ENCODE peak calls at places on chromosomes 7 and 10, in seven cellular contexts. V, P, K, E, Q, N and H are unnamed samples.

GRCh38 chr7:3992841-3993240 is 689.3 kb upstream of the FOXK1 start:
- DNase-seq in E (no peak), V (no peak), Q (no peak), P (no peak), N (no peak), K (no peak), H (no peak)

GRCh38 chr7:151699920-151700319 is 177.0 kb downstream of the PRKAG2 start:
- DNase-seq in Q (no peak), N (no peak), K (no peak), P (peak; percentile 7), E (no peak), V (no peak), H (no peak)

GRCh38 chr7:36506820-36507219 is 117.2 kb downstream of the ANLN start:
- DNase-seq in K (no peak), Q (no peak), V (no peak), N (no peak), P (no peak), E (no peak), H (no peak)

GRCh38 chr10:95304463-95304862 is 13.7 kb upstream of the PDLIM1 start:
- DNase-seq in P (no peak), E (no peak), N (no peak), V (no peak), Q (no peak), K (no peak), H (no peak)

GRCh38 chr10:112304460-112304859 is 21.3 kb downstream of the TECTB start:
- DNase-seq in E (no peak), N (no peak), V (no peak), K (no peak), Q (no peak), P (no peak), H (no peak)

GRCh38 chr7:103613655-103614642 is 167.9 kb upstream of the SLC26A5 start:
- DNase-seq in Q (no peak), V (no peak), K (no peak), E (no peak), N (no peak), P (no peak), H (no peak)

GRCh38 chr7:151809864-151810170 is 67.1 kb downstream of the PRKAG2 start:
- DNase-seq in K (no peak), P (no peak), V (no peak), Q (no peak), E (no peak), N (no peak), H (no peak)

GRCh38 chr10:122294006-122294405 is 22.9 kb downstream of the BTBD16 start:
- DNase-seq in E (no peak), N (no peak), V (no peak), P (no peak), Q (no peak), K (no peak), H (no peak)

GRCh38 chr7:140211698-140212097 is 34.9 kb upstream of the KDM7A start:
- DNase-seq in Q (no peak), N (no peak), P (no peak), K (no peak), E (no peak), V (no peak), H (no peak)

GRCh38 chr7:159145544-159145891 is 851 bp upstream of the VIPR2 start:
- DNase-seq in V (no peak), Q (no peak), N (no peak), K (no peak), P (peak; percentile 41), E (no peak), H (no peak)

GRCh38 chr7:144526912-144527610 is 123.6 kb upstream of the NOBOX start:
- DNase-seq in N (no peak), E (no peak), P (no peak), Q (no peak), K (no peak), V (no peak), H (no peak)

GRCh38 chr10:89567566-89568245 is 32.3 kb upstream of the SLC16A12 start:
- DNase-seq in N (no peak), E (no peak), Q (no peak), K (no peak), P (no peak), V (no peak), H (no peak)

GRCh38 chr7:108137040-108137439 is 6.9 kb upstream of the LAMB4 start:
- DNase-seq in K (no peak), P (no peak), V (no peak), Q (no peak), E (no peak), N (no peak), H (no peak)

GRCh38 chr7:48617508-48617907 is 306.8 kb upstream of the CDC14C start:
- DNase-seq in K (no peak), V (no peak), E (no peak), P (no peak), Q (no peak), N (no peak), H (no peak)

GRCh38 chr7:45026984-45027773 is 27.2 kb downstream of the CCM2 start:
- DNase-seq in P (no peak), E (no peak), V (peak; percentile 59), N (no peak), Q (no peak), K (no peak), H (peak; percentile 44)

GRCh38 chr10:70931168-70931805 is 42.9 kb upstream of the PCBD1 start:
- DNase-seq in K (no peak), N (peak; percentile 32), P (peak; percentile 26), V (no peak), Q (no peak), E (no peak), H (no peak)

GRCh38 chr7:139495726-139496125 is 12.3 kb upstream of the KLRG2 start:
- DNase-seq in V (no peak), E (no peak), Q (no peak), N (no peak), P (no peak), K (no peak), H (no peak)